ENCODE peak calls at places on chromosomes 5 and 9, in ten cellular contexts. D is IMR-90, X is GM12878, E is thyroid gland, T is A549, Z is tibial nerve, S is H54, K is spleen, C is HCT116, W is stomach. L is an unnamed sample.

GRCh38 chr9:100933656-100934055 is 94.9 kb upstream of the PLPPR1 start:
- DNase-seq in D (no peak), X (no peak), E (no peak), T (no peak), Z (no peak), S (no peak), K (no peak), C (no peak), W (no peak), L (no peak)

GRCh38 chr5:17379188-17379951 is 118.7 kb upstream of the TAF11L2 start:
- DNase-seq in D (peak), X (no peak), E (no peak), T (no peak), Z (no peak), S (no peak), K (no peak), C (no peak), W (no peak), L (no peak)

GRCh38 chr5:98110270-98110669 is 663.2 kb upstream of the RGMB start:
- DNase-seq in D (peak), X (no peak), E (no peak), T (no peak), Z (no peak), S (no peak), K (no peak), C (no peak), W (no peak), L (no peak)

GRCh38 chr9:72383978-72384709 is 19.1 kb upstream of the ZFAND5 start:
- DNase-seq in D (peak), X (no peak), E (no peak), T (peak), Z (no peak), S (peak), K (no peak), C (no peak), W (no peak), L (no peak)

GRCh38 chr9:19320495-19320894 is 59.5 kb downstream of the RPS6 start:
- DNase-seq in D (no peak), X (no peak), E (no peak), T (no peak), Z (no peak), S (no peak), K (no peak), C (no peak), W (no peak), L (no peak)

GRCh38 chr9:15235658-15236057 is 71.4 kb downstream of the TTC39B start:
- DNase-seq in D (no peak), X (no peak), E (no peak), T (no peak), Z (no peak), S (no peak), K (no peak), C (no peak), W (no peak), L (no peak)

GRCh38 chr5:219492-219891 is 1.4 kb downstream of the SDHA start:
- DNase-seq in D (peak), X (no peak), E (no peak), T (no peak), Z (no peak), S (no peak), K (no peak), C (no peak), W (no peak), L (no peak)

GRCh38 chr5:142981886-142982820 is 212.0 kb downstream of the ARHGAP26 start:
- DNase-seq in D (peak), X (no peak), E (peak), T (no peak), Z (peak), S (peak), K (no peak), C (no peak), W (peak), L (peak)

GRCh38 chr9:106880863-106881262 is 17.9 kb downstream of the ZNF462 start:
- DNase-seq in D (peak), X (no peak), E (no peak), T (no peak), Z (no peak), S (no peak), K (no peak), C (no peak), W (no peak), L (no peak)

GRCh38 chr9:19286634-19287188 is 56.2 kb downstream of the DENND4C start:
- DNase-seq in D (peak), X (no peak), E (no peak), T (peak), Z (no peak), S (no peak), K (no peak), C (no peak), W (peak), L (no peak)

GRCh38 chr9:128275198-128276007 is at the start of gene GOLGA2:
- DNase-seq in D (peak), X (no peak), E (peak), T (no peak), Z (no peak), S (peak), K (no peak), C (peak), W (no peak), L (no peak)

GRCh38 chr5:107337281-107337680 is 333.5 kb downstream of the EFNA5 start:
- DNase-seq in D (no peak), X (no peak), E (no peak), T (peak), Z (no peak), S (peak), K (no peak), C (peak), W (no peak), L (no peak)

GRCh38 chr9:137982132-137982666 is 104.6 kb downstream of the CACNA1B start:
- DNase-seq in D (no peak), X (no peak), E (no peak), T (peak), Z (no peak), S (no peak), K (no peak), C (peak), W (no peak), L (no peak)

GRCh38 chr5:6435356-6435755 is 13.3 kb upstream of the UBE2QL1 start:
- DNase-seq in D (no peak), X (no peak), E (peak), T (peak), Z (no peak), S (no peak), K (no peak), C (peak), W (no peak), L (peak)

GRCh38 chr5:6222121-6222520 is 156.2 kb downstream of the MED10 start:
- DNase-seq in D (no peak), X (peak), E (no peak), T (no peak), Z (no peak), S (no peak), K (no peak), C (no peak), W (no peak), L (no peak)

GRCh38 chr5:40429258-40430111 is 250.2 kb upstream of the PTGER4 start:
- DNase-seq in D (peak), X (no peak), E (no peak), T (no peak), Z (no peak), S (no peak), K (no peak), C (no peak), W (no peak), L (no peak)

GRCh38 chr5:153425914-153426313 is 64.6 kb upstream of the GRIA1 start:
- DNase-seq in D (no peak), X (no peak), E (no peak), T (peak), Z (no peak), S (no peak), K (no peak), C (peak), W (no peak), L (no peak)

GRCh38 chr5:82356808-82357671 is 78.9 kb upstream of the RPS23 start:
- DNase-seq in D (peak), X (peak), E (peak), T (peak), Z (peak), S (peak), K (no peak), C (peak), W (peak), L (peak)

GRCh38 chr9:36141288-36141687 is 4.8 kb downstream of the GLIPR2 start:
- DNase-seq in D (peak), X (no peak), E (peak), T (peak), Z (no peak), S (no peak), K (peak), C (no peak), W (no peak), L (no peak)

GRCh38 chr9:89903076-89903475 is 298.3 kb downstream of the GADD45G start:
- DNase-seq in D (no peak), X (no peak), E (peak), T (no peak), Z (no peak), S (no peak), K (no peak), C (no peak), W (no peak), L (no peak)

GRCh38 chr9:116905131-116905724 is 218.1 kb downstream of the TRIM32 start:
- DNase-seq in D (no peak), X (no peak), E (no peak), T (no peak), Z (no peak), S (no peak), K (no peak), C (no peak), W (no peak), L (no peak)

GRCh38 chr5:68053202-68053601 is 162.4 kb upstream of the PIK3R1 start:
- DNase-seq in D (peak), X (no peak), E (no peak), T (no peak), Z (no peak), S (no peak), K (no peak), C (no peak), W (no peak), L (no peak)

GRCh38 chr9:12889402-12890106 is 114.7 kb downstream of the LURAP1L start:
- DNase-seq in D (no peak), X (no peak), E (no peak), T (no peak), Z (no peak), S (no peak), K (no peak), C (no peak), W (no peak), L (peak)

GRCh38 chr9:69121155-69122085 is 52.7 kb upstream of the TJP2 start:
- DNase-seq in D (peak), X (no peak), E (peak), T (peak), Z (no peak), S (peak), K (peak), C (no peak), W (peak), L (peak)

GRCh38 chr9:79134654-79135053 is 437.1 kb upstream of the TLE4 start:
- DNase-seq in D (peak), X (no peak), E (no peak), T (peak), Z (no peak), S (peak), K (no peak), C (peak), W (no peak), L (no peak)

GRCh38 chr9:107943901-107944300 is 454.3 kb upstream of the KLF4 start:
- DNase-seq in D (no peak), X (no peak), E (no peak), T (no peak), Z (no peak), S (no peak), K (no peak), C (no peak), W (no peak), L (no peak)

GRCh38 chr5:7320641-7321170 is 75.2 kb upstream of the ADCY2 start:
- DNase-seq in D (no peak), X (no peak), E (no peak), T (no peak), Z (no peak), S (no peak), K (no peak), C (no peak), W (no peak), L (no peak)

GRCh38 chr5:144598451-144599068 is 427.9 kb downstream of the KCTD16 start:
- DNase-seq in D (no peak), X (no peak), E (peak), T (no peak), Z (no peak), S (no peak), K (peak), C (no peak), W (peak), L (peak)

GRCh38 chr5:53386341-53386740 is 94.1 kb upstream of the FST start:
- DNase-seq in D (no peak), X (no peak), E (no peak), T (no peak), Z (no peak), S (no peak), K (no peak), C (no peak), W (no peak), L (no peak)

GRCh38 chr9:133496901-133497411 is 18.1 kb upstream of the SLC2A6 start:
- DNase-seq in D (no peak), X (no peak), E (no peak), T (no peak), Z (no peak), S (no peak), K (no peak), C (no peak), W (no peak), L (no peak)

DNA sequence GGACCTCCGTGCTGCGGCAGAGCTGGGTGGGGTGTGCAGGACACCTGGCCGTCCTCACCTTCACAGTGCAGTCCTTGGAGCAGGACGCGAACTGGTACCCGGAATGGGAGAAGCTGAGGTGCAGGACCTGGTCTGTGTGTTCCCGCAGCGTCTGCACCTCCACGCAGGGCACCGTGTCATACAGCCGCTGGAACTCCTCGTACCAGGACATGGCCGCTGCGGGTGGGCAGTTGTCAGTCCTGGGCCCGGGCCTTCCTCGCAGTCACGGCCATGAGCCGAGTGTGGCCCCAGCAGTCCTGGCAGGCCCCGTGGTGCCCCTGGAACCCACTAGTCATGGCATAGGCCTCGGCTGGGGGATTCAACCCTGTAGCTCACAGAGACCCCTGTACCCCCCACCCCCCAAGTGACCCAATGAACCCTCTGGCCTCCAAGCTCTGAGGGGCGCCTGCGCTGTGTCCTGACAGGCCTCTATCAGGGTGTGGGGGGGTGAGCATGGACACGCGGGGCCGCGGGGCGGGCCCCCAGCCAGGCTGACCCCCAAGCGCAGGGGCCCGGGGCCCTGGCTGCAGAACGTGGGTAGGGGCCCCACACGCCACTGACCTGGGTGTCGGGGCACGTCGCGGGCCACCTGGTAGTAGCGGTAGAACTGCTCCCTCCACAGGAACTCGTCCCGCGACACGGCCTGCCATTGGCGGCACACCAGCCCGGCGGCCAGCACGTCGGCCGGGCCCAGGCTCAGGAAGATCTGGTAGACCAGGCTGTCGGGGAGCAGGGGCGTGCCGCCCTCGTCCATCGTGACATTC is 1.0 kb downstream of the FBXW5 start:
- DNase-seq in D (no peak), X (no peak), E (peak), T (no peak), Z (peak), S (peak), K (peak), C (no peak), W (peak), L (peak)
- TF ChIP-seq POLR2A in D (no peak), X (no peak), E (no peak), T (no peak), Z (no peak), S (peak), K (no peak), C (no peak), W (no peak), L (no peak)

DNA sequence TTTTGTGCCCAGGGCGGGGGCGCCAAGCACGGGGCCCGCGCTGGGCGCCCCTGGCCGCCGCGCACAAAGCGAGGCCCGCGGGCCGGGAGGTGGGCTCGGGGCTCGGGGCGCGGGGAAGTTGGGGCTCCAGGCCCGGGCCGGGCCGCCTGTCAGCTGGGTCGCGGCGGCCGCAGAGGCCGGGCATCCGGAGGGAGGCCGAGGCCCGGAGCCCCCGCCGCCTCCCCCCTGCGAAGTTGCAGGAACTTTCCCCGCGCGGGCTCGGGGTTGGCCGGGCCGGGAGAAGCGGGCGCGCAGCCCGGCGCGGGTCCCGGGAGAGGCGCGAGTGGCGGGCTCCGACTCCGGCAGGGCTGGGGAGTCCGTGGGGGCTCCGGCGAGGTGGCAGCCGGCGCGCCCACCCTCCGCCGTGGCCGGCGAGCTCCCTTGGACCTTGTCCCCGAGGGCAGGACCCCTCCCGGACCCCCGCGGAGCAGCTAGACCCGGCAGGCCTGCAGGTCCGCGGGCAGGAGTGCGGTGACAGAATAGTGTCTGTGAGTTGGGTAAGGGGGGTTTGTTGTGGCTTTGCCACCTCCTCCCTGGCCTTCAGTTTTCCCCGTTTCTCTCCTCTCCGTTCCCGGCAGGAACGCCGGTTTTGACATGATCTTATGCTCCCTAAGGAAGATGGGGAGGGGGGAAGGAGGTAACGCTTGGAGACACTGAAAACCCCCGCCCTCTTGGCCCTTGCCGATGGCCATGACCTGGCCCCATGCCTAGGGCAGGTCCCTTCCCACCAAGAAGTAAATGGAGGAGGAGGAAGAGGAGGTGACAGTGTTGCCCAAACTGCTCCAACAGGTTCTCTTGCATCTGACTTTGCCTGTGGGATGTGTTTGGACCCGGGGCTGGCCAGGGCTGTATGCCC is 908 bp downstream of the PHF2 start:
- DNase-seq in D (no peak), X (no peak), E (peak), T (no peak), Z (no peak), S (peak), K (peak), C (no peak), W (peak), L (no peak)
- TF ChIP-seq POLR2A in D (no peak), X (no peak), E (peak), T (no peak), Z (no peak), S (no peak), K (no peak), C (no peak), W (no peak), L (no peak)

GRCh38 chr5:35753500-35753899 is 103.2 kb upstream of the IL7R start:
- DNase-seq in D (no peak), X (no peak), E (no peak), T (no peak), Z (no peak), S (no peak), K (no peak), C (no peak), W (no peak), L (no peak)
- TF ChIP-seq POLR2A in D (no peak), X (no peak), E (no peak), T (no peak), Z (no peak), S (no peak), K (no peak), C (no peak), W (no peak), L (no peak)

GRCh38 chr9:136249881-136250559 is 4.4 kb upstream of the QSOX2 start:
- DNase-seq in D (no peak), X (no peak), E (no peak), T (no peak), Z (no peak), S (no peak), K (no peak), C (no peak), W (no peak), L (no peak)
- TF ChIP-seq POLR2A in D (no peak), X (no peak), E (no peak), T (no peak), Z (no peak), S (no peak), K (no peak), C (no peak), W (no peak), L (no peak)

GRCh38 chr9:81070689-81071088 is 618.7 kb downstream of the TLE1 start:
- DNase-seq in D (no peak), X (no peak), E (no peak), T (no peak), Z (no peak), S (no peak), K (no peak), C (no peak), W (no peak), L (no peak)

GRCh38 chr9:81072758-81073157 is 616.6 kb downstream of the TLE1 start:
- DNase-seq in D (no peak), X (no peak), E (no peak), T (no peak), Z (no peak), S (no peak), K (no peak), C (no peak), W (no peak), L (no peak)

GRCh38 chr9:81071108-81071507 is 618.2 kb downstream of the TLE1 start:
- DNase-seq in D (no peak), X (no peak), E (no peak), T (no peak), Z (no peak), S (no peak), K (no peak), C (no peak), W (no peak), L (no peak)

GRCh38 chr9:81069923-81070322 is 619.4 kb downstream of the TLE1 start:
- DNase-seq in D (peak), X (no peak), E (no peak), T (no peak), Z (no peak), S (no peak), K (no peak), C (no peak), W (no peak), L (no peak)

GRCh38 chr9:81069038-81069795 is 620.1 kb downstream of the TLE1 start:
- DNase-seq in D (no peak), X (no peak), E (no peak), T (no peak), Z (no peak), S (no peak), K (no peak), C (no peak), W (no peak), L (no peak)
- TF ChIP-seq POLR2A in D (no peak), X (no peak), E (no peak), T (no peak), Z (no peak), S (no peak), K (no peak), C (no peak), W (no peak), L (no peak)

GRCh38 chr5:55994502-55994997 is at the start of gene IL6ST:
- DNase-seq in D (peak), X (no peak), E (no peak), T (peak), Z (peak), S (peak), K (no peak), C (no peak), W (peak), L (no peak)
- TF ChIP-seq POLR2A in D (peak), X (peak), E (peak), T (peak), Z (peak), S (peak), K (peak), C (peak), W (no peak), L (peak)

DNA sequence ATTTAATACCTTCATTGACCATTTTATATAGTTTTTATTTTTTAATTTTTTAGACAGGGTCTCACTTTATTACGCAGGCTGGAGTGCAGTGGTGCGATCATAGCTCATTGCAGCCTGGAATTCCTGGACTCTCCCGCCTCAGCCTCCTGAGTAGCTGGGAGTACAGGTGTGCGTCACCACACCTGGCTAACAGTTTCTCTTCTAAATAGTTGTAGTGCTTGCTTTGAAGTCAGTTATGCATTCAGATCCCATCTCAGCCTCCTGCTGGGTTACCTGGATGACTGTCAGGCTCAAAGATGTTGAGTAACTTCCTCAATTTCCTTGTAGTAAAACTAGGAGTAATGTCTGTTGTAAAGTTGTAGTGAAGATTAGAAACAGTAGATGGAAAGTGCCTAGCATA is 21.4 kb downstream of the SNX18 start:
- DNase-seq in D (no peak), X (no peak), E (no peak), T (no peak), Z (no peak), S (no peak), K (no peak), C (no peak), W (no peak), L (no peak)
- TF ChIP-seq POLR2A in D (no peak), X (no peak), E (no peak), T (no peak), Z (no peak), S (no peak), K (no peak), C (no peak), W (no peak), L (no peak)